ENCODE peak calls at places on chromosomes 16 and 17, in five cellular contexts. N is COLO829, B is T-helper 9 cell, J is NCI-H1092 treated with DMSO at 0.1 percent for 48 hours, K is GM23248. R is an unnamed sample.

GRCh38 chr17:10019941-10020403 is 114.9 kb upstream of the RCVRN start:
- DNase-seq in N (no peak), B (no peak), J (no peak), K (no peak), R (no peak)

GRCh38 chr17:1267471-1267947 is 2.7 kb upstream of the BHLHA9 start:
- DNase-seq in N (no peak), B (no peak), J (peak), K (peak), R (no peak)

GRCh38 chr17:20920813-20921199 is 122.0 kb downstream of the USP22 start:
- DNase-seq in N (no peak), B (no peak), J (no peak), K (peak), R (no peak)

GRCh38 chr17:82677353-82677925 is 21.1 kb downstream of the RAB40B start:
- DNase-seq in N (no peak), B (no peak), J (no peak), K (no peak), R (no peak)

GRCh38 chr17:14464741-14465140 is 163.9 kb downstream of the HS3ST3B1 start:
- DNase-seq in N (no peak), B (no peak), J (no peak), K (peak), R (peak)

GRCh38 chr17:65345261-65346060 is 208.3 kb downstream of the RGS9 start:
- DNase-seq in N (peak), B (no peak), J (no peak), K (no peak), R (peak)

GRCh38 chr17:75487351-75488070 is 27.8 kb downstream of the CASKIN2 start:
- DNase-seq in N (no peak), B (peak), J (no peak), K (no peak), R (no peak)

GRCh38 chr17:17537311-17538099 is 41.3 kb upstream of the RASD1 start:
- DNase-seq in N (no peak), B (no peak), J (no peak), K (no peak), R (no peak)

GRCh38 chr16:676565-677297 is 1.3 kb downstream of the RHBDL1 start:
- DNase-seq in N (no peak), B (no peak), J (no peak), K (no peak), R (no peak)

GRCh38 chr16:23113185-23113584 is 36.1 kb downstream of the USP31 start:
- DNase-seq in N (no peak), B (no peak), J (no peak), K (no peak), R (no peak)

GRCh38 chr17:19022128-19022527 is 17.6 kb upstream of the FAM83G start:
- DNase-seq in N (no peak), B (no peak), J (no peak), K (no peak), R (no peak)

GRCh38 chr16:14168146-14168545 is 97.0 kb downstream of the MRTFB start:
- DNase-seq in N (no peak), B (no peak), J (no peak), K (no peak), R (no peak)

GRCh38 chr16:49977427-49977826 is 47.6 kb upstream of the CNEP1R1 start:
- DNase-seq in N (no peak), B (no peak), J (no peak), K (no peak), R (no peak)

GRCh38 chr17:2593846-2594656 is 597 bp downstream of the PAFAH1B1 start:
- DNase-seq in N (no peak), B (peak), J (peak), K (peak), R (no peak)

GRCh38 chr16:28933176-28933575 is 1.4 kb downstream of the CD19 start:
- DNase-seq in N (no peak), B (no peak), J (no peak), K (no peak), R (no peak)

GRCh38 chr16:79047337-79047736 is 553.2 kb downstream of the MAF start:
- DNase-seq in N (no peak), B (no peak), J (no peak), K (no peak), R (no peak)

GRCh38 chr16:3021449-3022207 is 1.5 kb downstream of the TNFRSF12A start:
- DNase-seq in N (peak), B (peak), J (peak), K (peak), R (peak)

GRCh38 chr17:29663155-29663554 is 40.4 kb upstream of the CORO6 start:
- DNase-seq in N (no peak), B (no peak), J (peak), K (peak), R (no peak)

GRCh38 chr17:43832976-43833829 is at the start of gene MPP3:
- DNase-seq in N (peak), B (peak), J (peak), K (peak), R (no peak)

GRCh38 chr16:180101-180920 is at the start of gene HBQ1:
- DNase-seq in N (no peak), B (no peak), J (peak), K (peak), R (no peak)

GRCh38 chr16:84239186-84239790 is 524 bp downstream of the KCNG4 start:
- DNase-seq in N (no peak), B (no peak), J (no peak), K (peak), R (no peak)

GRCh38 chr16:7449808-7450207 is 117.2 kb downstream of the RBFOX1 start:
- DNase-seq in N (no peak), B (no peak), J (no peak), K (no peak), R (no peak)

GRCh38 chr17:61817452-61817851 is 45.9 kb downstream of the BRIP1 start:
- DNase-seq in N (no peak), B (no peak), J (no peak), K (no peak), R (no peak)

GRCh38 chr16:1707193-1707790 is 1.3 kb downstream of the MAPK8IP3 start:
- DNase-seq in N (no peak), B (no peak), J (no peak), K (peak), R (no peak)

GRCh38 chr17:76046064-76046463 is 19.0 kb upstream of the EVPL start:
- DNase-seq in N (no peak), B (no peak), J (no peak), K (no peak), R (peak)

GRCh38 chr17:80703109-80703508 is 158.5 kb downstream of the RPTOR start:
- DNase-seq in N (no peak), B (no peak), J (no peak), K (no peak), R (no peak)

GRCh38 chr16:14448874-14449273 is 181.2 kb downstream of the PARN start:
- DNase-seq in N (no peak), B (no peak), J (no peak), K (no peak), R (no peak)

GRCh38 chr17:21211825-21212479 is 2.0 kb downstream of the TMEM11 start:
- DNase-seq in N (no peak), B (no peak), J (no peak), K (peak), R (no peak)